ENCODE peak calls at places on chromosome 13, in ten cellular contexts. H, B, P, D, R, G, Z, N, T and Y are unnamed samples.

GRCh38 chr13:103289661-103290060 is 223.4 kb upstream of the SLC10A2 start:
- DNase-seq in T (no peak), H (no peak), G (no peak), N (no peak), B (no peak), P (no peak), D (no peak), Z (no peak), R (no peak), Y (no peak)

GRCh38 chr13:102729560-102730275 is 34.9 kb upstream of the METTL21C start:
- DNase-seq in N (no peak), G (no peak), B (no peak), T (no peak), D (no peak), Z (no peak), R (no peak), P (peak), H (no peak), Y (no peak)

GRCh38 chr13:95524270-95524901 is 28.1 kb upstream of the CLDN10 start:
- DNase-seq in T (no peak), B (no peak), Z (no peak), P (no peak), D (no peak), H (no peak), R (no peak), G (no peak), N (peak), Y (no peak)

GRCh38 chr13:21638319-21639282 is 32.3 kb upstream of the FGF9 start:
- DNase-seq in Z (no peak), P (peak), G (no peak), H (peak), D (no peak), T (no peak), N (peak), R (no peak), B (no peak), Y (no peak)

GRCh38 chr13:33126909-33127607 is 110.8 kb downstream of the KL start:
- DNase-seq in B (no peak), Z (no peak), T (no peak), P (no peak), D (no peak), H (no peak), N (no peak), G (no peak), R (no peak), Y (no peak)

GRCh38 chr13:114067381-114067885 is 65.0 kb downstream of the RASA3 start:
- DNase-seq in N (peak), R (no peak), H (no peak), D (no peak), G (no peak), P (no peak), T (no peak), Z (no peak), B (no peak), Y (no peak)

GRCh38 chr13:37495046-37495445 is 103.5 kb downstream of the POSTN start:
- DNase-seq in P (no peak), D (no peak), R (no peak), G (no peak), N (no peak), T (no peak), Z (no peak), H (no peak), B (no peak), Y (no peak)

GRCh38 chr13:50334944-50335343 is 319.7 kb downstream of the KCNRG start:
- DNase-seq in T (no peak), B (no peak), G (no peak), R (no peak), Z (no peak), N (no peak), H (no peak), P (no peak), D (no peak), Y (no peak)

GRCh38 chr13:76723551-76724232 is 162.5 kb downstream of the KCTD12 start:
- DNase-seq in R (no peak), P (peak), H (peak), G (no peak), Z (no peak), B (no peak), T (no peak), D (no peak), N (peak), Y (no peak)

GRCh38 chr13:44188257-44188656 is 185.4 kb upstream of the SERP2 start:
- DNase-seq in P (no peak), T (no peak), N (no peak), G (no peak), D (no peak), B (no peak), R (no peak), H (no peak), Z (no peak), Y (no peak)

GRCh38 chr13:50306096-50306495 is 290.9 kb downstream of the KCNRG start:
- DNase-seq in R (no peak), G (no peak), T (no peak), B (no peak), H (no peak), D (no peak), N (no peak), Z (no peak), P (no peak), Y (no peak)

GRCh38 chr13:76225815-76226489 is 589.8 kb downstream of the LMO7 start:
- DNase-seq in G (no peak), D (no peak), N (no peak), P (peak), Z (no peak), T (no peak), H (no peak), B (no peak), R (no peak), Y (no peak)

DNA sequence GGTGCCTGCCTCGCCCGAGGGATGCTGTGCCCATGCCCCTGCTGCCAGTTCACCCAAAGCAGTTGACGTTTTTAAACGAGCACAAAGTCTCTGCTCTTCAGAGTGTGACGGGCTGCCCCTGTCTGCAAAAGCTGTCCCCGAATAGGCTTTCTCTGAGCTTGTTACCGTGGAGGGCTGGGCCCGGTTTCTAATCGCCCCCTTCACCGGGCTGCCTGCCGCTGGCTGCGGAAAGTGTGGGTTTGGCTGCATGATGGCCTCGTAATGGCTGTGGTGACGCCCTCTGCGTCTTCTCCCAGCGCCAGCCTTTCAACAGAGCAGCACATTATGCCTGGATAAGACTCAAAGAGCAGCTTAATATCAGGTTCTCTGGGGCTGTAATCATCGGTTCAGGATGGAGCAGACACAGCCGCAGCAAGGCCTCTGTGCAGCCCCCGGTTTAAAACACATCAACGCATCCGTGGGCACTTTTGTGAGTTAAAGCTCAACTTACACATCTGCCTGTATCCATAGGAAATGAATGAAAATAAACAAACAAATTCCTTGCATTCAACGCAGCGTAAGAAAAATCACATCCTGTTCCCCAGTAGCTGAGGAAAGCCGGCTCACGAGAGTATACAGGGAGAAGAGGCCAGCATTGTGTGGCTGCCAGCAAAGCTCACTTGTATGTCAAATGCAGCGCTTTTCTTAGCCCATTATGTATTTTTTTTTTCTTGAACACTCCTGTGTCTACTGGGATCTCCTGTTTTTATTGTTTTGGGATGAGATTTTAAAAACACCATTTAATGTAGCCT is 166.4 kb upstream of the SOX1 start:
- DNase-seq in H (no peak), G (no peak), T (peak), N (no peak), P (no peak), R (peak), Z (no peak), D (no peak), B (peak), Y (peak)
- TF ChIP-seq POLR2AphosphoS5 in H (no peak), G (no peak), T (no peak), N (no peak), P (no peak), R (no peak), Z (no peak), D (no peak), B (no peak), Y (no peak)

GRCh38 chr13:79079351-79079839 is 326.7 kb downstream of the RBM26 start:
- DNase-seq in N (no peak), H (no peak), T (no peak), D (no peak), B (no peak), G (no peak), Z (no peak), P (peak), R (no peak), Y (no peak)

GRCh38 chr13:79081942-79082341 is 324.1 kb downstream of the RBM26 start:
- DNase-seq in T (no peak), N (no peak), P (no peak), Z (no peak), H (no peak), D (no peak), G (no peak), R (no peak), B (no peak), Y (no peak)

GRCh38 chr13:79090552-79091159 is 315.4 kb downstream of the RBM26 start:
- DNase-seq in B (no peak), R (no peak), Z (no peak), P (peak), N (no peak), D (no peak), T (no peak), G (no peak), H (no peak), Y (no peak)

DNA sequence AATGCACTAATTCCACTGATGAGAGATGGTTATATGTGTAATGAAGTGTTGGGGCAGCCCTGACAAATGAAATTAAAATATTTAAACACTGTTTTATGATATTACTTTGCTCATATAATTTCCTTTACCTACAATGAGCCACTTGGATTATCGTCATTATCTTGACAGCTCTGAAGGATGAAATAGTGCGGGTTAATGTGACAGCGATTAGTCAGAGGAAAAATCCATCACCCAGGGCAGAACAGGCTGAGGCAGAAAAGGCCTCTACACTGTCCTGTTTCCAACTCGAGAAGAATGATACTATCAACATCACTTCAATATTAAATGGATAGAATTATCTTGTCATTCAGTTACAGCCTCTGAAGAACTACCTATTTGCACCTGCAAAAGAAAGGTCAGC is 321.0 kb downstream of the RBM26 start:
- DNase-seq in H (no peak), P (no peak), N (no peak), B (no peak), R (no peak), T (no peak), Z (no peak), D (no peak), G (no peak), Y (no peak)
- TF ChIP-seq POLR2AphosphoS5 in H (no peak), P (no peak), N (no peak), B (no peak), R (no peak), T (no peak), Z (no peak), D (no peak), G (no peak), Y (no peak)

GRCh38 chr13:98446234-98446621 is 130.7 kb downstream of the STK24 start:
- DNase-seq in N (no peak), H (no peak), P (no peak), D (no peak), G (no peak), Z (no peak), B (no peak), R (no peak), T (no peak), Y (no peak)
- TF ChIP-seq POLR2AphosphoS5 in N (no peak), H (no peak), P (no peak), D (no peak), G (no peak), Z (no peak), B (no peak), R (no peak), T (no peak), Y (no peak)

DNA sequence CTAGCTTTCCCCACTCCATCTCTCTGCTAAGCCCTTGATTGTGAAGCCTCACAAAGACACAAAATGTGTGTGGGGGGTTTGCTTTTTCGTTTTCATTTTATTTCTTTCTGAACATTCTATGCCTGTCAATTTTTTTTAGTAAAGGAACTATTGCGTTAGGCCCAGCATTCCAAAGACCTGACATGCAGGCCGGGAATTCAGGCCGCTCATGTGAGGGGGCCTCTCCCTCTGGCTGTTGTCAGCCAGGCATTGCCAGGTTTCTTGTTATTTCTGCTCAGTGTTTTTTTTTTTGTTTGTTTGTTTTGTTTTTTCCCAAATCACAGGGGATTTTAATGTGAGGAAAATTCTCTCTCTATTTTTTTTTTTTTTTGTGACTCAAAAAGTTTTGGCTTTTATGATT is 10.3 kb upstream of the MEDAG start:
- DNase-seq in N (no peak), H (no peak), D (no peak), P (peak), R (no peak), G (no peak), B (no peak), Z (no peak), T (no peak), Y (no peak)
- TF ChIP-seq POLR2AphosphoS5 in N (no peak), H (peak), D (peak), P (no peak), R (no peak), G (no peak), B (peak), Z (no peak), T (peak), Y (peak)

GRCh38 chr13:55000844-55001243 is 1972.2 kb downstream of the OLFM4 start:
- DNase-seq in G (no peak), P (peak), D (no peak), T (no peak), B (no peak), R (no peak), H (no peak), N (no peak), Z (no peak), Y (no peak)
- TF ChIP-seq POLR2AphosphoS5 in G (no peak), P (peak), D (no peak), T (no peak), B (no peak), R (no peak), H (no peak), N (no peak), Z (no peak), Y (no peak)